ENCODE peak calls at places on chromosomes 3 and 15, in ten cellular contexts. One of them, this sample, is unnamed.

GRCh38 chr3:72273615-72274014 is 488.7 kb upstream of the PROK2 start:
- DNase-seq in psoas muscle: no peak
- DNase-seq in HepG2: no peak
- DNase-seq in PC-3: no peak
- DNase-seq in A549: no peak
- DNase-seq in ascending aorta: no peak
- DNase-seq in dorsolateral prefrontal cortex: no peak
- DNase-seq in tibial artery: no peak
- DNase-seq in sigmoid colon: no peak
- DNase-seq in coronary artery: no peak
- DNase-seq in this sample: no peak

GRCh38 chr15:23026218-23026617 is 13.2 kb downstream of the TUBGCP5 start:
- DNase-seq in ascending aorta: no peak
- DNase-seq in dorsolateral prefrontal cortex: no peak
- DNase-seq in A549: no peak
- DNase-seq in PC-3: no peak
- DNase-seq in sigmoid colon: no peak
- DNase-seq in psoas muscle: no peak
- DNase-seq in coronary artery: no peak
- DNase-seq in HepG2: no peak
- DNase-seq in tibial artery: no peak
- DNase-seq in this sample: no peak

GRCh38 chr15:79078763-79079395 is 11.7 kb downstream of the RASGRF1 start:
- DNase-seq in ascending aorta: no peak
- DNase-seq in tibial artery: no peak
- DNase-seq in psoas muscle: no peak
- DNase-seq in dorsolateral prefrontal cortex: no peak
- DNase-seq in HepG2: no peak
- DNase-seq in sigmoid colon: no peak
- DNase-seq in PC-3: no peak
- DNase-seq in A549: no peak
- DNase-seq in coronary artery: no peak
- DNase-seq in this sample: no peak

GRCh38 chr15:75030023-75030413 is 6.6 kb downstream of the PPCDC start:
- DNase-seq in coronary artery: peak
- DNase-seq in psoas muscle: peak
- DNase-seq in sigmoid colon: no peak
- DNase-seq in HepG2: no peak
- DNase-seq in dorsolateral prefrontal cortex: no peak
- DNase-seq in ascending aorta: peak
- DNase-seq in A549: no peak
- DNase-seq in tibial artery: peak
- DNase-seq in PC-3: no peak
- DNase-seq in this sample: peak

GRCh38 chr15:57923750-57924149 is 141.8 kb downstream of the ALDH1A2 start:
- DNase-seq in coronary artery: no peak
- DNase-seq in sigmoid colon: no peak
- DNase-seq in A549: no peak
- DNase-seq in PC-3: no peak
- DNase-seq in tibial artery: peak
- DNase-seq in HepG2: no peak
- DNase-seq in ascending aorta: peak
- DNase-seq in psoas muscle: no peak
- DNase-seq in dorsolateral prefrontal cortex: no peak
- DNase-seq in this sample: peak

GRCh38 chr15:98009169-98009568 is 48.7 kb downstream of the ARRDC4 start:
- DNase-seq in dorsolateral prefrontal cortex: no peak
- DNase-seq in sigmoid colon: no peak
- DNase-seq in coronary artery: no peak
- DNase-seq in psoas muscle: no peak
- DNase-seq in PC-3: no peak
- DNase-seq in ascending aorta: no peak
- DNase-seq in HepG2: no peak
- DNase-seq in tibial artery: no peak
- DNase-seq in A549: no peak
- DNase-seq in this sample: no peak

GRCh38 chr3:143693506-143693905 is 154.8 kb downstream of the SLC9A9 start:
- DNase-seq in PC-3: no peak
- DNase-seq in sigmoid colon: no peak
- DNase-seq in psoas muscle: no peak
- DNase-seq in A549: no peak
- DNase-seq in ascending aorta: no peak
- DNase-seq in coronary artery: no peak
- DNase-seq in HepG2: no peak
- DNase-seq in dorsolateral prefrontal cortex: no peak
- DNase-seq in tibial artery: no peak
- DNase-seq in this sample: no peak

GRCh38 chr3:168952551-168952950 is 711.0 kb downstream of the MECOM start:
- DNase-seq in coronary artery: no peak
- DNase-seq in sigmoid colon: no peak
- DNase-seq in PC-3: peak
- DNase-seq in HepG2: peak
- DNase-seq in tibial artery: no peak
- DNase-seq in ascending aorta: no peak
- DNase-seq in psoas muscle: no peak
- DNase-seq in A549: peak
- DNase-seq in dorsolateral prefrontal cortex: no peak
- DNase-seq in this sample: no peak

GRCh38 chr15:61639491-61639890 is 410.4 kb upstream of the RORA start:
- DNase-seq in PC-3: no peak
- DNase-seq in ascending aorta: no peak
- DNase-seq in A549: no peak
- DNase-seq in psoas muscle: no peak
- DNase-seq in coronary artery: no peak
- DNase-seq in HepG2: no peak
- DNase-seq in sigmoid colon: no peak
- DNase-seq in tibial artery: no peak
- DNase-seq in dorsolateral prefrontal cortex: no peak
- DNase-seq in this sample: no peak

GRCh38 chr3:184259878-184260570 is 1.3 kb downstream of the CAMK2N2 start:
- DNase-seq in dorsolateral prefrontal cortex: no peak
- DNase-seq in sigmoid colon: no peak
- DNase-seq in HepG2: no peak
- DNase-seq in ascending aorta: no peak
- DNase-seq in A549: peak
- DNase-seq in psoas muscle: no peak
- DNase-seq in tibial artery: no peak
- DNase-seq in coronary artery: no peak
- DNase-seq in PC-3: peak
- DNase-seq in this sample: no peak

GRCh38 chr3:46168583-46168982 is 39.5 kb downstream of the CCR1 start:
- DNase-seq in psoas muscle: no peak
- DNase-seq in HepG2: no peak
- DNase-seq in A549: no peak
- DNase-seq in ascending aorta: no peak
- DNase-seq in coronary artery: no peak
- DNase-seq in sigmoid colon: no peak
- DNase-seq in tibial artery: no peak
- DNase-seq in dorsolateral prefrontal cortex: no peak
- DNase-seq in PC-3: no peak
- DNase-seq in this sample: no peak

GRCh38 chr3:156536524-156537316 is 18.2 kb downstream of the SSR3 start:
- DNase-seq in PC-3: no peak
- DNase-seq in dorsolateral prefrontal cortex: no peak
- DNase-seq in A549: no peak
- DNase-seq in ascending aorta: no peak
- DNase-seq in coronary artery: no peak
- DNase-seq in tibial artery: no peak
- DNase-seq in psoas muscle: no peak
- DNase-seq in HepG2: no peak
- DNase-seq in sigmoid colon: no peak
- DNase-seq in this sample: no peak

GRCh38 chr3:46353639-46354410 is at the start of gene CCR2:
- DNase-seq in A549: no peak
- DNase-seq in psoas muscle: no peak
- DNase-seq in PC-3: no peak
- DNase-seq in coronary artery: no peak
- DNase-seq in ascending aorta: no peak
- DNase-seq in sigmoid colon: no peak
- DNase-seq in dorsolateral prefrontal cortex: no peak
- DNase-seq in tibial artery: no peak
- DNase-seq in HepG2: no peak
- DNase-seq in this sample: no peak

DNA sequence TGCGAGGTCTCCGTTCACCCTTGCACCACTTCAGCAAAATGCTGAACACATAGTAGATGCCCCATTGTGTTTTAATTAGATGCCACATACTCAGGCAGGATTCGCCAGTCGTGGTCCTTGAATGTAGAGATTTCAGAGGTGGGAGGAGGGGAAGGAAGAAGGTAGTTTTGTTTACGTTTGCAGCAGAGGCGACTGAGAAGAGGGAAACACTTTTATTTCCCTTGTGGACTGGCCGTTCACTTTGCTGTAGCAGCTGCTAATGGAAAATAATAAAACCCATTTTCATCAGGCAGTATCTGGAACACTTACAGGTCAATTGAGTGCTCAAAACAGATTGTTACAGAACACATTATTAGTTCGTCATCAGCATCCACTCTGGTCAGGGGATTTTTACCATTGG is 262.8 kb upstream of the TBL1XR1 start:
- DNase-seq in dorsolateral prefrontal cortex: no peak
- DNase-seq in HepG2: no peak
- DNase-seq in PC-3: no peak
- DNase-seq in coronary artery: no peak
- DNase-seq in sigmoid colon: no peak
- DNase-seq in psoas muscle: no peak
- DNase-seq in ascending aorta: no peak
- DNase-seq in tibial artery: no peak
- DNase-seq in A549: no peak
- DNase-seq in this sample: no peak
- H3K4me3 ChIP-seq in dorsolateral prefrontal cortex: no peak
- H3K4me3 ChIP-seq in HepG2: no peak
- H3K4me3 ChIP-seq in PC-3: no peak
- H3K4me3 ChIP-seq in coronary artery: no peak
- H3K4me3 ChIP-seq in sigmoid colon: no peak
- H3K4me3 ChIP-seq in psoas muscle: no peak
- H3K4me3 ChIP-seq in ascending aorta: peak
- H3K4me3 ChIP-seq in tibial artery: no peak
- H3K4me3 ChIP-seq in A549: no peak
- H3K4me3 ChIP-seq in this sample: no peak

GRCh38 chr3:9786825-9787654 is 5.2 kb downstream of the TADA3 start:
- DNase-seq in HepG2: no peak
- DNase-seq in tibial artery: no peak
- DNase-seq in coronary artery: no peak
- DNase-seq in psoas muscle: no peak
- DNase-seq in sigmoid colon: no peak
- DNase-seq in ascending aorta: no peak
- DNase-seq in PC-3: no peak
- DNase-seq in dorsolateral prefrontal cortex: no peak
- DNase-seq in A549: no peak
- DNase-seq in this sample: no peak
- TF ChIP-seq CTCF in HepG2: peak
- TF ChIP-seq CTCF in tibial artery: no peak
- TF ChIP-seq CTCF in coronary artery: no peak
- TF ChIP-seq CTCF in psoas muscle: no peak
- TF ChIP-seq CTCF in sigmoid colon: no peak
- TF ChIP-seq CTCF in ascending aorta: no peak
- TF ChIP-seq CTCF in PC-3: peak
- TF ChIP-seq CTCF in dorsolateral prefrontal cortex: no peak
- TF ChIP-seq CTCF in A549: peak
- TF ChIP-seq CTCF in this sample: peak

GRCh38 chr3:177359601-177360357 is 162.5 kb upstream of the TBL1XR1 start:
- DNase-seq in sigmoid colon: peak
- DNase-seq in A549: peak
- DNase-seq in PC-3: peak
- DNase-seq in ascending aorta: peak
- DNase-seq in tibial artery: peak
- DNase-seq in psoas muscle: peak
- DNase-seq in HepG2: peak
- DNase-seq in coronary artery: peak
- DNase-seq in dorsolateral prefrontal cortex: peak
- DNase-seq in this sample: peak

GRCh38 chr3:177361042-177361938 is 164.0 kb upstream of the TBL1XR1 start:
- DNase-seq in ascending aorta: no peak
- DNase-seq in psoas muscle: no peak
- DNase-seq in A549: no peak
- DNase-seq in dorsolateral prefrontal cortex: no peak
- DNase-seq in coronary artery: no peak
- DNase-seq in tibial artery: no peak
- DNase-seq in sigmoid colon: no peak
- DNase-seq in HepG2: no peak
- DNase-seq in PC-3: no peak
- DNase-seq in this sample: no peak

GRCh38 chr3:177358085-177358967 is 161.0 kb upstream of the TBL1XR1 start:
- DNase-seq in psoas muscle: peak
- DNase-seq in tibial artery: peak
- DNase-seq in ascending aorta: peak
- DNase-seq in sigmoid colon: peak
- DNase-seq in HepG2: peak
- DNase-seq in dorsolateral prefrontal cortex: no peak
- DNase-seq in coronary artery: peak
- DNase-seq in A549: peak
- DNase-seq in PC-3: peak
- DNase-seq in this sample: peak

GRCh38 chr3:177357352-177358084 is 160.2 kb upstream of the TBL1XR1 start:
- DNase-seq in ascending aorta: peak
- DNase-seq in coronary artery: no peak
- DNase-seq in HepG2: peak
- DNase-seq in psoas muscle: no peak
- DNase-seq in tibial artery: peak
- DNase-seq in A549: peak
- DNase-seq in dorsolateral prefrontal cortex: no peak
- DNase-seq in sigmoid colon: no peak
- DNase-seq in PC-3: peak
- DNase-seq in this sample: peak

DNA sequence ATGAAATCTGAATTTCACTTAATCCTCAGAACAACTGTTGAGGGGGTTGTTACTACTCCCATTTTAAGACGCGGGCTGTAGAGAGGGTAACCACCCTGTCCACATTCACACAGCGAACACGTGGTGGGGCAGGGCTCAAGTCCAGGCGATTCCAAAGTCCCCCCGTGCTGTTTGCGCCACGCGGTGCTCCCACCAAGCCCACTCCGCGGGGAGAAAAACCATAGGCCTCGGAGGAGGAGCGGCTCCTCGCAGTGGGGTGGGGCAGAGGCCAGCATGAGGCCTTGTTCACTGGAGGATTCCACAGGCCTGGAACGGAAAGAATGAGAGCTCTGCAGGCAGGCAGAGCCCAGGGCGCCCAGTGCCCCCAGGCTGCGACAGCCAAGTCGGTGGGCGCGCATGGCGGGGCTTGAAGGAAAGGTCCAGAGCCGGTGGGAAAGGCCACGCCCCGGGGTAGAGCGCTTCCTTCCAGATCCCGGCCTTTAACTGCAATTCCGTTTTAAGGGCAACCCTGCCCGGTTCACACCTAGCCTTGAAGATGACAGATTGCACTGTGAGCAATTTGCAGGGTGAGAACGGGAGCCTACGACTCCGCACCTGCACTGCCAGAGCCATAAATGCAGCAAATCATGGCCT is 161.8 kb upstream of the TBL1XR1 start:
- DNase-seq in PC-3: peak
- DNase-seq in HepG2: no peak
- DNase-seq in dorsolateral prefrontal cortex: no peak
- DNase-seq in ascending aorta: peak
- DNase-seq in psoas muscle: peak
- DNase-seq in coronary artery: peak
- DNase-seq in tibial artery: peak
- DNase-seq in A549: peak
- DNase-seq in sigmoid colon: peak
- DNase-seq in this sample: no peak
- H3K4me3 ChIP-seq in PC-3: peak
- H3K4me3 ChIP-seq in HepG2: peak
- H3K4me3 ChIP-seq in dorsolateral prefrontal cortex: peak
- H3K4me3 ChIP-seq in ascending aorta: peak
- H3K4me3 ChIP-seq in psoas muscle: peak
- H3K4me3 ChIP-seq in coronary artery: peak
- H3K4me3 ChIP-seq in tibial artery: peak
- H3K4me3 ChIP-seq in A549: peak
- H3K4me3 ChIP-seq in sigmoid colon: peak
- H3K4me3 ChIP-seq in this sample: peak

GRCh38 chr15:40264321-40265153 is 18.3 kb downstream of the ANKRD63 start:
- DNase-seq in coronary artery: no peak
- DNase-seq in PC-3: no peak
- DNase-seq in ascending aorta: no peak
- DNase-seq in psoas muscle: no peak
- DNase-seq in A549: no peak
- DNase-seq in sigmoid colon: no peak
- DNase-seq in HepG2: no peak
- DNase-seq in dorsolateral prefrontal cortex: no peak
- DNase-seq in tibial artery: no peak
- DNase-seq in this sample: no peak
- TF ChIP-seq CTCF in coronary artery: no peak
- TF ChIP-seq CTCF in PC-3: no peak
- TF ChIP-seq CTCF in ascending aorta: no peak
- TF ChIP-seq CTCF in psoas muscle: no peak
- TF ChIP-seq CTCF in A549: no peak
- TF ChIP-seq CTCF in sigmoid colon: no peak
- TF ChIP-seq CTCF in HepG2: no peak
- TF ChIP-seq CTCF in dorsolateral prefrontal cortex: no peak
- TF ChIP-seq CTCF in tibial artery: no peak
- TF ChIP-seq CTCF in this sample: no peak